ENCODE peak calls at places on chromosomes 5 and 9, in five cellular contexts. U, H, B, A and M are unnamed samples.

GRCh38 chr5:110738812-110739651 is at the start of gene SLC25A46:
- DNase-seq in H (peak), A (peak), B (peak), U (peak), M (peak)

GRCh38 chr5:34717426-34718327 is 61.5 kb downstream of the RAI14 start:
- DNase-seq in H (peak), U (no peak), B (peak), A (peak), M (peak)

GRCh38 chr9:111759762-111760639 is 34.7 kb downstream of the SHOC1 start:
- DNase-seq in U (peak), A (peak), B (no peak), H (peak), M (peak)

GRCh38 chr5:65625743-65626142 is 916 bp downstream of the SHLD3 start:
- DNase-seq in U (no peak), H (peak), A (peak), B (no peak), M (no peak)

GRCh38 chr9:34651286-34651685 is 699 bp upstream of the IL11RA start:
- DNase-seq in U (no peak), A (peak), B (no peak), H (no peak), M (no peak)

GRCh38 chr9:108207611-108208051 is 648.2 kb downstream of the ACTL7B start:
- DNase-seq in A (peak), B (no peak), H (no peak), U (no peak), M (no peak)

GRCh38 chr5:64864171-64864570 is 95.4 kb downstream of the CWC27 start:
- DNase-seq in A (no peak), B (no peak), H (no peak), U (no peak), M (no peak)

GRCh38 chr9:6506571-6506970 is 93.6 kb downstream of the UHRF2 start:
- DNase-seq in B (no peak), H (no peak), U (no peak), A (peak), M (no peak)

GRCh38 chr5:68345166-68345565 is 129.6 kb downstream of the PIK3R1 start:
- DNase-seq in B (no peak), H (no peak), A (peak), U (no peak), M (no peak)

GRCh38 chr5:86878250-86878649 is 260.5 kb downstream of the COX7C start:
- DNase-seq in A (no peak), B (no peak), H (no peak), U (no peak), M (no peak)

GRCh38 chr5:128118214-128118613 is 34.6 kb downstream of the SLC12A2 start:
- DNase-seq in B (no peak), A (no peak), H (no peak), U (no peak), M (no peak)

GRCh38 chr9:138010861-138011260 is 133.3 kb downstream of the CACNA1B start:
- DNase-seq in U (no peak), A (no peak), B (no peak), H (no peak), M (no peak)

GRCh38 chr5:167485395-167485794 is 806.0 kb upstream of the WWC1 start:
- DNase-seq in A (no peak), U (no peak), H (no peak), B (no peak), M (no peak)

GRCh38 chr5:77628840-77629552 is 9.5 kb downstream of the OTP start:
- DNase-seq in H (peak), A (peak), U (no peak), B (peak), M (peak)

GRCh38 chr5:15513379-15513778 is 13.4 kb downstream of the FBXL7 start:
- DNase-seq in U (no peak), B (no peak), A (no peak), H (no peak), M (no peak)

GRCh38 chr9:113622600-113623400 is 159.3 kb downstream of the RGS3 start:
- DNase-seq in B (peak), A (peak), U (peak), H (peak), M (no peak)

GRCh38 chr9:113620016-113620376 is 156.5 kb downstream of the RGS3 start:
- DNase-seq in H (no peak), B (peak), A (no peak), U (no peak), M (no peak)

GRCh38 chr9:113620377-113621161 is 157.0 kb downstream of the RGS3 start:
- DNase-seq in U (peak), B (peak), A (peak), H (peak), M (peak)

GRCh38 chr9:113622038-113622437 is 158.5 kb downstream of the RGS3 start:
- DNase-seq in A (no peak), B (no peak), H (no peak), U (no peak), M (no peak)

GRCh38 chr9:113621309-113621791 is 157.8 kb downstream of the RGS3 start:
- DNase-seq in A (peak), H (peak), U (no peak), B (peak), M (peak)
- TF ChIP-seq EZH2 in A (no peak), H (no peak), U (no peak), B (no peak), M (no peak)

DNA sequence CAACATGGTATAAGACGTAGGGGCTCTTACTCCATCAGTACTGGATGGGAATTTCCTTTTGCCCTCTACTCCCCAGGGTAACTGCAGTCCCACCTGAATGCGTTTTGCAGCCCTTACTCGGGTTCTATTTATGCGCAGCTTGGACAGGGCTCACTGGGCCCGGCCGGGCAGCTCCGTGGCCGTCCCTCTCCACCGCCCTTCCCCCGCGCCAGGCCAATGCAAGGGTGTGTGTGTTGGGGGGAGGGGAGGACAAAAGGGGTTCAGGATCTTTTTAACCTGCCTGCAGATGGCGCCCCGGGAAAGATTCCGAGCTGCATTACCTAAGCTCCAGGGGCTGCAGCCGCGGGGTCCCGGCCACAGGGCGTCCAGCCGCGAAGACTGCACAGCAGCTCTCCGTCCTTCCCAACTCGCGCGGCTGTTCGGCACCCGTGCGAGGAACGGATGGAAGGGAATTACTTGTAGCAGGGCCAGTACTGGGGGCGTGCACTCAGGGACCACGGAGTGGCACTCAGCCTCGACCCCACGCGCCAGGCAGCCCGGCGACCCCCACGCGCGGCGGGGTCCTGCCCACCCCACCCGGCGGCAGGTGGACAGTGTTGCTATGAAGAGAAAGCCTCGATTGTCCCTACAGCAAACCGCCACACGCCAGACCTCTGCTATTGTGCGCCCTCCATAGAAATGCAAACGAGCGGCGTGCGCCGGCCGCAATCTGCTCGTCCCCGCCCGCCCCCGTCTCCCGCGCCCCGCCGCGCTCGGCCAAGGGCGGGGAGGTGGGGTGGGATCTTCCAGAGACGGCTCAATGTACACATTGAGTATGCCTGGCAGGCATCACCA is 966 bp upstream of the GADD45G start:
- DNase-seq in A (peak), B (peak), U (peak), H (peak), M (peak)
- TF ChIP-seq EZH2 in A (no peak), B (no peak), U (no peak), H (no peak), M (no peak)

GRCh38 chr9:134289241-134289875 is 36.9 kb upstream of the RXRA start:
- DNase-seq in A (no peak), H (no peak), U (no peak), B (no peak), M (no peak)
- TF ChIP-seq EZH2 in A (no peak), H (no peak), U (no peak), B (no peak), M (no peak)

GRCh38 chr5:173240091-173241050 is 5.4 kb upstream of the NKX2-5 start:
- DNase-seq in H (peak), U (no peak), B (no peak), A (no peak), M (peak)

GRCh38 chr5:173237821-173238220 is 2.8 kb upstream of the NKX2-5 start:
- DNase-seq in A (no peak), H (peak), B (no peak), U (no peak), M (peak)

GRCh38 chr5:173239233-173239593 is 4.2 kb upstream of the NKX2-5 start:
- DNase-seq in H (peak), B (no peak), U (no peak), A (no peak), M (no peak)

GRCh38 chr5:173236531-173237501 is 1.8 kb upstream of the NKX2-5 start:
- DNase-seq in B (no peak), U (no peak), H (peak), A (no peak), M (peak)

GRCh38 chr5:173238312-173239232 is 3.6 kb upstream of the NKX2-5 start:
- DNase-seq in H (peak), B (no peak), U (no peak), A (no peak), M (peak)
- TF ChIP-seq EZH2 in H (peak), B (peak), U (peak), A (peak), M (peak)

DNA sequence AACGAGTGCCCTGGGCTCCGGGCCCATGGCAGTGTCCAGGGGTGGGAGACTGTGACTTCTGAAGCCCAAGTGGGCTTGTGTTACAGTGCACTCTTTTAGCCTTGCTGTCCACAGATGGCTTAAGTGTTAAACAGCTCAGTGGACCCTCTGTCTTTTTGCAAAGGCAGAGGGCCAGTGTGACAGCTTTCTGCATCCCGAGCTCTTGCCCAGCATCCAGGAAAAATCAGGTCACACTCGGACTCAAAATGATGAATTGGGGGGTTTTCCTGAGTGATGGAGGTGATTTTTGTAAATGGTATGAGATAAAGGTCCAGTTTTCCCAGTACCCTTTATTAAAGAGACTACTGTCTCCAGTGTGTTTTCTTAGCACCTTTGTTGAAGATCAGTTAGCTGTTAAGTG is 321.3 kb upstream of the GRAMD2B start:
- DNase-seq in H (no peak), A (no peak), U (no peak), B (no peak), M (no peak)
- TF ChIP-seq EZH2 in H (no peak), A (no peak), U (no peak), B (no peak), M (no peak)

GRCh38 chr5:139747583-139748504 is 47.8 kb upstream of the PSD2 start:
- DNase-seq in U (no peak), B (peak), A (peak), H (peak), M (peak)
- TF ChIP-seq EZH2 in U (no peak), B (peak), A (no peak), H (peak), M (peak)

GRCh38 chr5:171143926-171144325 is 165.1 kb upstream of the TLX3 start:
- DNase-seq in B (no peak), A (no peak), U (no peak), H (no peak), M (no peak)

GRCh38 chr5:171137768-171138540 is 171.1 kb upstream of the TLX3 start:
- DNase-seq in B (no peak), U (no peak), A (peak), H (no peak), M (no peak)

GRCh38 chr5:171142617-171143016 is 166.4 kb upstream of the TLX3 start:
- DNase-seq in U (no peak), A (no peak), H (no peak), B (no peak), M (no peak)

GRCh38 chr5:171143171-171143570 is 165.9 kb upstream of the TLX3 start:
- DNase-seq in H (no peak), A (no peak), B (no peak), U (no peak), M (no peak)

DNA sequence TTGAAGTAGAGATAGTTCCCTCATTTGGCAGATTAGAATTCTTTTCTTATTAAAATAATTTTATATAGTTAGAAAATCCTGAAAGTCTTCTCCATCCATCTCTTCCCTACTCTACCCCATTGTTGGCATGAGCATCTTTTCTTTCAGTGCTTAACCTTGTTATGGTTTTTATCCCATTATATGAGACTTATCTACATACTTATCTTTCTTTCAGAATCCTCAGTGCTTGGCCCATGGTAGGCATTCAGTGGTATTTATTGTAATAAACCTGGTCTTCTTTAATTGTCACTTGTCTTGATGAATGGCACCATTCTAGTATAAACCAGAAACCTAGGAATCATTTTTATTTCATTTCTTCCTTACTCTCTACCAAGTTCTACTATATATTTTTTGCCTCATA is 169.8 kb upstream of the TLX3 start:
- DNase-seq in B (no peak), U (no peak), H (no peak), A (no peak), M (no peak)
- TF ChIP-seq EZH2 in B (no peak), U (no peak), H (no peak), A (no peak), M (no peak)

GRCh38 chr5:149873896-149874295 is 70.7 kb downstream of the PDE6A start:
- DNase-seq in A (no peak), B (no peak), U (no peak), H (no peak), M (no peak)

GRCh38 chr5:149869266-149869875 is 75.2 kb downstream of the PDE6A start:
- DNase-seq in B (no peak), A (no peak), U (no peak), H (peak), M (no peak)

GRCh38 chr5:149872351-149873040 is 72.1 kb downstream of the PDE6A start:
- DNase-seq in U (no peak), A (no peak), B (no peak), H (no peak), M (no peak)

GRCh38 chr5:149870697-149871096 is 73.9 kb downstream of the PDE6A start:
- DNase-seq in H (no peak), A (no peak), U (no peak), B (no peak), M (no peak)

DNA sequence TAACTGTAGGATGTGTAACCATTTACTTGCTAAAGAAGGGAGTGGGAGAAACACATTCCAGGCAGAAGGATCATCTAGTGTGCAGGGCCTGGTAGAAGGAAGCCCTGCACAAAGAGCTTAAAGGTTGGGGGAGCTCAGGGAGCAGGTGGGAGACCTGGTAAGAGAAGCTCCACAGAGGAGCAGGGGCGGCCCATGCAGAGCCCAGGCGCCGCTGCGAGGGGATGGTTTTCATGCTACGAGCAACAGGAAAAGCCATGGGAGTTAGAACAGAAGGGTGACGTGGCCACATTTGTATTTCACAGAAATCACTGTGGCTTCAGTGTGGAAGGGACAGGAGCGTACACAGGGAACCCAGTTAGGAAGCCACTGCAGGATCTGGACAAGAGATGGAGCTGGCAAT is 73.1 kb downstream of the PDE6A start:
- DNase-seq in U (no peak), A (no peak), B (no peak), H (peak), M (no peak)
- TF ChIP-seq EZH2 in U (no peak), A (no peak), B (no peak), H (no peak), M (no peak)